ENCODE peak calls at places on chromosomes 12 and 14, in eight cellular contexts. N, P, C, M, G, I, Z and U are unnamed samples.

GRCh38 chr12:538731-539539 is 79.2 kb downstream of the B4GALNT3 start:
- DNase-seq in I (no peak), P (no peak), N (peak), G (no peak), M (peak), C (peak), Z (no peak), U (no peak)

GRCh38 chr14:64440494-64440893 is 24.8 kb upstream of the AKAP5 start:
- DNase-seq in I (no peak), Z (no peak), C (peak), N (no peak), G (no peak), M (no peak), P (no peak), U (no peak)

GRCh38 chr14:65926504-65926903 is 514.0 kb downstream of the FUT8 start:
- DNase-seq in P (peak), Z (no peak), C (no peak), M (no peak), I (no peak), G (no peak), N (no peak), U (no peak)

GRCh38 chr12:104182621-104183378 is 32.8 kb upstream of the TXNRD1 start:
- DNase-seq in N (no peak), P (no peak), C (peak), M (no peak), I (no peak), G (no peak), Z (no peak), U (no peak)

GRCh38 chr14:99538275-99538674 is 57.1 kb downstream of the CCNK start:
- DNase-seq in N (no peak), Z (no peak), M (no peak), P (peak), C (no peak), I (no peak), G (no peak), U (no peak)

GRCh38 chr12:105983622-105984325 is 155.0 kb downstream of the NUAK1 start:
- DNase-seq in N (no peak), C (peak), Z (no peak), G (no peak), M (no peak), P (no peak), I (no peak), U (no peak)

GRCh38 chr12:38508246-38508645 is 191.7 kb downstream of the ALG10B start:
- DNase-seq in G (no peak), N (no peak), P (peak), M (no peak), C (no peak), I (no peak), Z (no peak), U (no peak)

GRCh38 chr12:31773223-31773750 is 44.5 kb upstream of the AMN1 start:
- DNase-seq in I (no peak), M (no peak), Z (no peak), P (peak), G (no peak), N (peak), C (peak), U (no peak)

GRCh38 chr14:104589338-104590195 is 10.0 kb downstream of the C14orf180 start:
- DNase-seq in P (no peak), G (no peak), Z (no peak), C (no peak), M (no peak), I (no peak), N (no peak), U (no peak)

GRCh38 chr14:74949859-74950572 is 5.4 kb downstream of the PGF start:
- DNase-seq in N (no peak), G (no peak), P (no peak), C (no peak), I (no peak), M (no peak), Z (no peak), U (no peak)

GRCh38 chr12:131621701-131622421 is 89.0 kb upstream of the SFSWAP start:
- DNase-seq in I (no peak), M (peak), Z (no peak), G (no peak), C (no peak), N (no peak), P (peak), U (no peak)

GRCh38 chr14:23478109-23478698 is 8.7 kb downstream of the NGDN start:
- DNase-seq in I (peak), N (peak), M (peak), G (peak), C (peak), Z (no peak), P (peak), U (no peak)

GRCh38 chr14:79861111-79861510 is 350.2 kb downstream of the DIO2 start:
- DNase-seq in M (no peak), P (peak), I (no peak), N (no peak), Z (no peak), C (no peak), G (no peak), U (no peak)

GRCh38 chr14:56514663-56515371 is 64.8 kb upstream of the TMEM260 start:
- DNase-seq in Z (no peak), C (peak), P (peak), N (no peak), I (no peak), G (peak), M (no peak), U (no peak)

GRCh38 chr12:57006809-57007475 is 596 bp upstream of the ZBTB39 start:
- DNase-seq in G (no peak), M (no peak), N (no peak), Z (no peak), C (no peak), P (no peak), I (no peak), U (no peak)

GRCh38 chr12:2461645-2462044 is 333.1 kb upstream of the FKBP4 start:
- DNase-seq in P (no peak), C (no peak), M (no peak), Z (no peak), G (no peak), N (no peak), I (no peak), U (no peak)

GRCh38 chr14:45201908-45202307 is 51.1 kb downstream of the MIS18BP1 start:
- DNase-seq in N (no peak), M (no peak), Z (no peak), G (no peak), P (peak), C (peak), I (no peak), U (no peak)

GRCh38 chr12:55060470-55060869 is 40.7 kb downstream of the NEUROD4 start:
- DNase-seq in Z (no peak), G (no peak), M (no peak), C (no peak), N (no peak), I (no peak), P (peak), U (no peak)

GRCh38 chr12:4664111-4664510 is 15.2 kb downstream of the NDUFA9 start:
- DNase-seq in G (peak), P (no peak), C (peak), I (no peak), Z (no peak), N (no peak), M (no peak), U (no peak)

GRCh38 chr12:10718279-10718821 is 4.8 kb downstream of the YBX3 start:
- DNase-seq in I (no peak), N (no peak), Z (no peak), G (peak), C (peak), P (no peak), M (no peak), U (no peak)

GRCh38 chr12:51836012-51836832 is 12.3 kb downstream of the FIGNL2 start:
- DNase-seq in Z (no peak), I (no peak), M (no peak), G (no peak), N (no peak), C (no peak), P (peak), U (no peak)

GRCh38 chr12:85448548-85449139 is 168.6 kb downstream of the ALX1 start:
- DNase-seq in I (no peak), G (no peak), C (peak), N (no peak), M (peak), P (no peak), Z (no peak), U (no peak)

GRCh38 chr14:33756833-33757232 is 194.0 kb downstream of the EGLN3 start:
- DNase-seq in G (no peak), I (no peak), N (no peak), C (no peak), M (no peak), Z (no peak), P (no peak), U (no peak)

GRCh38 chr12:93879476-93880376 is 202.6 kb downstream of the CRADD start:
- DNase-seq in C (peak), Z (no peak), I (no peak), N (no peak), M (no peak), P (no peak), G (no peak), U (no peak)

GRCh38 chr12:52772188-52772587 is 5.0 kb downstream of the KRT76 start:
- DNase-seq in N (no peak), Z (no peak), G (no peak), P (no peak), I (no peak), M (no peak), C (no peak), U (no peak)

GRCh38 chr14:58752782-58753181 is 115.0 kb downstream of the DACT1 start:
- DNase-seq in C (no peak), G (no peak), M (peak), I (no peak), N (peak), P (no peak), Z (peak), U (no peak)

GRCh38 chr12:111448831-111449790 is 43.4 kb downstream of the SH2B3 start:
- DNase-seq in Z (peak), M (no peak), I (no peak), N (no peak), G (no peak), P (peak), C (no peak), U (peak)

GRCh38 chr14:76089151-76089550 is 62.6 kb upstream of the GPATCH2L start:
- DNase-seq in G (no peak), Z (no peak), C (no peak), N (no peak), P (peak), M (no peak), I (no peak), U (no peak)

GRCh38 chr12:3747543-3747942 is 5.4 kb downstream of the CRACR2A start:
- DNase-seq in I (no peak), G (no peak), P (peak), N (peak), C (no peak), M (no peak), Z (no peak), U (peak)

GRCh38 chr14:58631720-58632119 is 6.0 kb upstream of the DACT1 start:
- DNase-seq in I (no peak), M (no peak), C (no peak), Z (no peak), N (no peak), P (peak), G (no peak), U (no peak)

GRCh38 chr12:46891306-46891705 is 65.5 kb upstream of the SLC38A4 start:
- DNase-seq in G (no peak), I (no peak), Z (no peak), C (peak), P (no peak), M (no peak), N (no peak), U (no peak)

GRCh38 chr14:104886690-104887622 is 21.9 kb downstream of the CEP170B start:
- DNase-seq in M (no peak), Z (no peak), C (no peak), G (no peak), P (peak), N (no peak), I (no peak), U (no peak)

GRCh38 chr14:36647827-36648753 is 13.6 kb upstream of the PAX9 start:
- DNase-seq in Z (no peak), N (peak), G (no peak), M (no peak), I (no peak), C (peak), P (peak), U (no peak)

GRCh38 chr14:22358726-22359125 is 230.3 kb downstream of the DAD1 start:
- DNase-seq in C (no peak), G (no peak), P (no peak), M (no peak), Z (no peak), I (no peak), N (no peak), U (no peak)

GRCh38 chr14:101020971-101021370 is 117.4 kb upstream of the RTL1 start:
- DNase-seq in N (no peak), C (no peak), I (no peak), Z (peak), G (no peak), M (no peak), P (peak), U (peak)

GRCh38 chr12:76426160-76426559 is 77.9 kb upstream of the BBS10 start:
- DNase-seq in I (no peak), P (no peak), Z (no peak), C (no peak), N (no peak), G (no peak), M (no peak), U (no peak)